ENCODE peak calls at places on chromosomes 2 and 18, in six cellular contexts. R, A, F, V, S and Q are unnamed samples.

GRCh38 chr2:201806442-201806841 is at the start of gene CDK15:
- DNase-seq in R (peak), A (no peak), S (no peak), F (peak), V (peak), Q (no peak)

GRCh38 chr2:155980941-155981561 is 351.5 kb downstream of the NR4A2 start:
- DNase-seq in F (no peak), R (no peak), V (no peak), A (no peak), S (no peak), Q (no peak)

GRCh38 chr2:110678457-110679336 is 834 bp upstream of the BUB1 start:
- DNase-seq in R (peak), V (peak), A (peak), F (peak), S (no peak), Q (no peak)

GRCh38 chr2:234292955-234293228 is 204.0 kb downstream of the ARL4C start:
- DNase-seq in F (no peak), V (no peak), S (no peak), A (no peak), R (no peak), Q (no peak)

GRCh38 chr2:53964987-53965687 is 5.7 kb downstream of the PSME4 start:
- DNase-seq in V (no peak), R (no peak), A (no peak), F (no peak), S (no peak), Q (no peak)

GRCh38 chr18:26425148-26425531 is 123.2 kb downstream of the KCTD1 start:
- DNase-seq in R (peak), V (no peak), A (no peak), S (no peak), F (no peak), Q (no peak)

GRCh38 chr2:47767880-47768609 is 14.9 kb upstream of the MSH6 start:
- DNase-seq in R (peak), S (peak), A (peak), V (peak), F (peak), Q (peak)

GRCh38 chr18:55386545-55386944 is 201.4 kb downstream of the TCF4 start:
- DNase-seq in S (no peak), V (no peak), F (no peak), R (no peak), A (no peak), Q (no peak)

GRCh38 chr2:231919341-231920035 is 6.7 kb downstream of the NPPC start:
- DNase-seq in S (no peak), V (no peak), F (no peak), R (no peak), A (no peak), Q (no peak)

GRCh38 chr2:63055510-63056308 is 5.1 kb downstream of the OTX1 start:
- DNase-seq in R (no peak), A (peak), V (peak), S (no peak), F (peak), Q (peak)

GRCh38 chr18:56884511-56884910 is 233.4 kb downstream of the WDR7 start:
- DNase-seq in S (no peak), A (no peak), V (no peak), F (no peak), R (no peak), Q (no peak)

GRCh38 chr2:240974771-240975572 is 23.4 kb upstream of the SNED1 start:
- DNase-seq in R (peak), A (no peak), F (no peak), S (no peak), V (no peak), Q (no peak)

GRCh38 chr18:76824754-76825153 is 2.4 kb downstream of the ZNF236 start:
- DNase-seq in V (no peak), S (no peak), R (no peak), A (no peak), F (no peak), Q (no peak)

GRCh38 chr2:223053431-223054192 is 1.6 kb downstream of the KCNE4 start:
- DNase-seq in A (no peak), S (no peak), V (no peak), F (peak), R (no peak), Q (no peak)

GRCh38 chr2:164877927-164878326 is 36.3 kb upstream of the COBLL1 start:
- DNase-seq in F (no peak), V (no peak), A (no peak), S (no peak), R (no peak), Q (no peak)

GRCh38 chr2:225337183-225337582 is 62.3 kb upstream of the NYAP2 start:
- DNase-seq in F (peak), A (peak), S (no peak), R (peak), V (no peak), Q (no peak)

GRCh38 chr2:88599527-88599926 is 27.7 kb downstream of the EIF2AK3 start:
- DNase-seq in F (no peak), A (no peak), V (no peak), R (no peak), S (no peak), Q (no peak)

GRCh38 chr2:223712642-223713041 is 110.5 kb upstream of the SCG2 start:
- DNase-seq in S (no peak), F (no peak), R (no peak), V (no peak), A (no peak), Q (no peak)

GRCh38 chr2:68185541-68186164 is 28.0 kb downstream of the PNO1 start:
- DNase-seq in R (peak), V (peak), F (peak), S (peak), A (peak), Q (peak)

GRCh38 chr2:36137612-36138011 is 218.0 kb upstream of the CRIM1 start:
- DNase-seq in V (no peak), S (no peak), F (no peak), R (no peak), A (no peak), Q (no peak)

GRCh38 chr2:176931588-176932563 is 280.7 kb upstream of the HNRNPA3 start:
- DNase-seq in F (peak), R (no peak), S (no peak), A (no peak), V (peak), Q (no peak)

GRCh38 chr18:68164909-68165308 is 550.0 kb downstream of the TMX3 start:
- DNase-seq in A (no peak), S (no peak), F (no peak), V (no peak), R (no peak), Q (no peak)

GRCh38 chr2:81467096-81467495 is 1162.5 kb upstream of the LRRTM1 start:
- DNase-seq in V (no peak), S (no peak), F (no peak), R (no peak), A (no peak), Q (no peak)

GRCh38 chr2:120854766-120855530 is 119.3 kb downstream of the GLI2 start:
- DNase-seq in R (no peak), S (no peak), F (peak), A (no peak), V (no peak), Q (no peak)

GRCh38 chr2:41869542-41870256 is 178.1 kb upstream of the PKDCC start:
- DNase-seq in R (peak), S (peak), F (peak), A (peak), V (peak), Q (peak)

GRCh38 chr2:62569907-62570793 is 64.2 kb upstream of the TMEM17 start:
- DNase-seq in A (no peak), S (no peak), V (no peak), F (no peak), R (no peak), Q (peak)

GRCh38 chr2:62473428-62473827 is 32.6 kb downstream of the TMEM17 start:
- DNase-seq in R (no peak), S (no peak), F (no peak), A (no peak), V (no peak), Q (no peak)

GRCh38 chr18:73503326-73503725 is 635.5 kb upstream of the NETO1 start:
- DNase-seq in R (peak), A (no peak), S (no peak), F (no peak), V (peak), Q (no peak)

GRCh38 chr2:114800371-114800770 is 357.9 kb downstream of the DPP10 start:
- DNase-seq in F (no peak), R (no peak), S (no peak), A (no peak), V (no peak), Q (no peak)

GRCh38 chr2:205892141-205893064 is 193.6 kb downstream of the INO80D start:
- DNase-seq in V (peak), S (no peak), R (peak), F (no peak), A (peak), Q (no peak)

GRCh38 chr2:195456765-195457164 is 200.3 kb upstream of the SLC39A10 start:
- DNase-seq in F (no peak), R (no peak), S (no peak), A (no peak), V (no peak), Q (no peak)

GRCh38 chr2:216554755-216555154 is 56.1 kb downstream of the RPL37A start:
- DNase-seq in R (no peak), S (no peak), A (no peak), V (no peak), F (no peak), Q (no peak)

GRCh38 chr2:236396818-236397350 is 132.7 kb upstream of the ASB18 start:
- DNase-seq in S (no peak), A (no peak), F (no peak), V (no peak), R (no peak), Q (no peak)

GRCh38 chr2:162037028-162037795 is 36.8 kb downstream of the DPP4 start:
- DNase-seq in V (no peak), F (no peak), A (no peak), S (no peak), R (no peak), Q (peak)

GRCh38 chr2:45748239-45748638 is 96.8 kb downstream of the PRKCE start:
- DNase-seq in R (peak), A (no peak), V (no peak), S (no peak), F (no peak), Q (no peak)

GRCh38 chr18:25050605-25051004 is 301.4 kb downstream of the ZNF521 start:
- DNase-seq in F (no peak), R (no peak), A (no peak), V (no peak), S (no peak), Q (no peak)

GRCh38 chr2:149463328-149464002 is 124.1 kb downstream of the MMADHC start:
- DNase-seq in V (no peak), A (no peak), F (no peak), R (no peak), S (no peak), Q (no peak)

GRCh38 chr2:134402385-134402784 is 148.5 kb downstream of the MGAT5 start:
- DNase-seq in F (peak), V (no peak), A (no peak), S (no peak), R (peak), Q (no peak)

GRCh38 chr2:98084869-98085238 is 2.1 kb upstream of the VWA3B start:
- DNase-seq in S (no peak), V (no peak), R (no peak), A (no peak), F (no peak), Q (no peak)

GRCh38 chr18:48782381-48782841 is 168.4 kb downstream of the SMAD7 start:
- DNase-seq in A (no peak), S (no peak), V (no peak), R (no peak), F (peak), Q (no peak)
- H3K18ac ChIP-seq in A (peak), S (no peak), V (peak), R (no peak), F (peak), Q (no peak)

GRCh38 chr2:101400048-101400447 is 12.7 kb upstream of the CREG2 start:
- DNase-seq in A (no peak), R (peak), S (no peak), F (no peak), V (no peak), Q (no peak)

GRCh38 chr2:101399001-101399794 is 11.9 kb upstream of the CREG2 start:
- DNase-seq in S (no peak), V (no peak), A (no peak), F (no peak), R (no peak), Q (no peak)

GRCh38 chr2:101401316-101401660 is 14.0 kb upstream of the CREG2 start:
- DNase-seq in V (no peak), S (no peak), F (no peak), A (no peak), R (no peak), Q (no peak)

GRCh38 chr2:101401906-101402305 is 14.6 kb upstream of the CREG2 start:
- DNase-seq in V (no peak), F (no peak), S (no peak), A (no peak), R (no peak), Q (no peak)

DNA sequence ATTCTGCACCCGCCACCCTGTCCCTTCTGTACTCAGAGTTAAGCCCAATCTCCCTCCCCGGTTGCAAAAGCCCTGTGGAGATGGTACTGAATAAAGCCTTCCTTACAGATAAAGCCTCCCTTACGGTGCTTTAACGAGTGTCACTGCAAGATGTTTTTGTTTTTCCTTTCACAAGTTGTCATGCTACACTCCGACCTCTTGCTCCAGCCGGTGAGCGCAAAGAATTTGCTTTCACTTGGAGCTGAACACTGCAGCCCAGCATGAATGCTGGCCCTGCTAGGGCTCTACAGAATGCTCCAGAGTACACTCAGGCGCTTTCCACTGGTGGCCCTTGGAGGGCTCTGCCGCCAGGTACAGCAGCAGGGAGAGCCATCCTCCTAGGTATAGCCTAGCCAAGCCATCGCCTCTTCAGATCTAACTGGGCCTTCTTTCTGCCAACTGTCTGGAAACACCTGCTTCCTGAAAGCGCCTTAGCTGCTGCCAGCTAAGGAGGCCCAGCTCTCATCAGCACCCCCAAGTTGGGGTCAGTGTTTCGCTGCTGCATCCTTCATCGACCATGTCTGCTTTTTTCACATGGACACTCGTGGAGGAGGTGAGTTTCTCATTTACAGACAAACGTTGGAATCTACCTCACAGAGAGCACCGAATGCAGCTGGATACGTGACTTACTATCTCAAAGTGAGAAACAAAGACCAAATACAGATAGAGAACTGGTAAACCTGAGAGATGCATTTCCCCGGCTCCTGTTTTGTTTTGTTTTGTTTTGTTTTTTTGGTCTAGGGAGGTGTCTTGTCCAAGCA is 13.4 kb upstream of the CREG2 start:
- DNase-seq in F (peak), V (no peak), S (no peak), R (no peak), A (no peak), Q (no peak)
- H3K9ac ChIP-seq in F (no peak), V (no peak), S (no peak), R (no peak), A (no peak), Q (no peak)

GRCh38 chr2:143553261-143553660 is 424.0 kb downstream of the ARHGAP15 start:
- DNase-seq in R (peak), A (no peak), S (no peak), F (peak), V (no peak), Q (no peak)
- H4K91ac ChIP-seq in R (no peak), A (no peak), S (no peak), F (no peak), V (no peak), Q (no peak)

DNA sequence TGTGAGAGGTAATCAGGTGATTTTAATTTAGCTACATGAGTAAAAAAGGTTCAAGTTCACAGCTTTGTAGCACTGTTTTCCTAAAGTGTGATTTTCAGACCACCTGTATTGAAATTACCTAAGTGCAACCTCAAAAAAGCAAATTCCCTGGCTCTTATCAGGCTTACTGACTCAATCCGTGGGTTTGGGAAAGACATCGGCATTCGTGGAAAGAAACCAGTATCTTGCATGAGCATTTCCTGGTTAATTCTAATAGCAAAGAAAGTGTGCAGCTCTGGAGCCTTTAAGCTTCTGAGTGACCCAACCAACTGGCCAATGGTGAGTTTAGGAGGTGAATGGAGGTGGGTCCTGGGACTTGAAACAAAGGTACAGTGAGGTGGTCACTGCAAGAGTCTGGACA is 300.9 kb downstream of the NBAS start:
- DNase-seq in A (no peak), R (no peak), F (no peak), V (peak), S (no peak), Q (no peak)
- H3K18ac ChIP-seq in A (no peak), R (no peak), F (no peak), V (no peak), S (peak), Q (no peak)

GRCh38 chr2:9001778-9002177 is 1.7 kb downstream of the MBOAT2 start:
- DNase-seq in R (no peak), S (no peak), V (no peak), A (no peak), F (no peak), Q (no peak)

GRCh38 chr2:9003366-9003615 is 193 bp downstream of the MBOAT2 start:
- DNase-seq in F (no peak), V (no peak), S (no peak), R (no peak), A (no peak), Q (no peak)

GRCh38 chr2:9002313-9002636 is 1.2 kb downstream of the MBOAT2 start:
- DNase-seq in A (no peak), S (no peak), R (no peak), V (no peak), F (peak), Q (no peak)

GRCh38 chr2:9003616-9004337 is at the start of gene MBOAT2:
- DNase-seq in V (peak), S (peak), R (peak), A (peak), F (peak), Q (peak)

DNA sequence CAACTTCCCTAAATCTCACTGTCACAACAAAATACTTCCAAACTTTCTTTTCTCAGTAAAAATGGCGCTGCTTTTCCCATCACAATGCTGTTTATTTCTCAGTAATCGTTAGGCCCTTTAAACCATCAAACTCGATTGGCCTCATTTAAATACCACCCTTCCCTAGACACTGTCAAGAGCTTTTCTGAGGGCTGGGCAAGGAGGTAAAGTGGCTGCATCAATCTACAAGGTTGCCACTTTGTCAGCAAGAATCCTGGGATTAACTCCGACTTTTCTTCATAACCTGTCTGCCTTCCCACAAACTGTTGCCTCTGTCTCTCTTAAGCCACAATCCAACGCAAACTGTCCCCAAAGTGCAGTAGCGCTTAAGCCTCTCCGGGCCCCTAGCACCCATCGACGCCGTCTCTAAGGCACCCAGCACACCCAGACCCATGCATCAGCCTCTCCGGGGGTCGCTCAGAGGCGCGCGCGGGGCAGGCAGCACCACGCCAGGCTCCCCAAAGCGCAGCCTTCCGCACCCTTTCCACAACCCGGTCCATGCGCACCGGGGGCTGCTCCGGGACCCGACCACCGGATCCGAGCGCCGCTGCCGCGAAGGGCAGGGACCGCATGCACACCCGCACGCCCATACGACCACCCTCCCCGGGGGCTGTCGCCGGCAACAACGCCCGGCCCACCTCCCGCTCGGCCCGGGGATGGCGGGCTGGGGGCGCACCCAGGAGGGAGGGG is 683 bp downstream of the MBOAT2 start:
- DNase-seq in F (peak), A (peak), V (no peak), R (no peak), S (no peak), Q (no peak)
- H3K9ac ChIP-seq in F (peak), A (peak), V (peak), R (peak), S (peak), Q (peak)

DNA sequence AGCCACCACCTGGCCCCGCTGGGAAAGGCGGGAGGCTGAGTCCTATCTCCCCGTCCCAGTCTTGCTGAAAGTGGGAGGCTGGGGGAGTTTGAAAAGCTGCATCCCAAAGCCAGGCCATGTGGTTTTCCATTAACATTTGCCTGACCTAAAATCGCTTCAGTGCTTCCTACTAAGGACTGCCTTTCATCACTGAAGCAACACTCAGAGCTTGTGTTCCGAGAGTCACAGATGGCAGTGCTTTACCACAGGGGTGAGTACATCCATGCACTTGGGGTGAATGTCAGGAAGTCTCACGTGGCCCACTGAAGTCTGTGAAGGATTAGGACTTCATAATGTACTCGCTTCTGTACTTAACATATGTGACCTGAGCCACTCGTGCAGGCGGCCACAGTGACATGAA is 43.3 kb downstream of the PXDN start:
- DNase-seq in R (no peak), F (no peak), V (no peak), A (no peak), S (no peak), Q (no peak)
- H4K91ac ChIP-seq in R (no peak), F (no peak), V (no peak), A (no peak), S (no peak), Q (no peak)